ENCODE peak calls at places on chromosomes 2 and 18, in five cellular contexts. One of them, this sample, is unnamed.

GRCh38 chr18:1708006-1708405 is 803.3 kb downstream of the ADCYAP1 start:
- DNase-seq in uterus: no peak
- DNase-seq in endothelial cell of umbilical vein: no peak
- DNase-seq in IMR-90: no peak
- DNase-seq in K562: no peak
- DNase-seq in this sample: no peak

GRCh38 chr2:16279641-16280040 is 339.3 kb downstream of the MYCN start:
- DNase-seq in uterus: no peak
- DNase-seq in endothelial cell of umbilical vein: no peak
- DNase-seq in IMR-90: no peak
- DNase-seq in K562: no peak
- DNase-seq in this sample: no peak

GRCh38 chr2:96485751-96486643 is 19.2 kb downstream of the NEURL3 start:
- DNase-seq in uterus: peak
- DNase-seq in endothelial cell of umbilical vein: peak
- DNase-seq in IMR-90: peak
- DNase-seq in K562: no peak
- DNase-seq in this sample: no peak

GRCh38 chr18:45201489-45201888 is 413.8 kb upstream of the SLC14A2 start:
- DNase-seq in uterus: no peak
- DNase-seq in endothelial cell of umbilical vein: no peak
- DNase-seq in IMR-90: no peak
- DNase-seq in K562: no peak
- DNase-seq in this sample: no peak

GRCh38 chr2:98049991-98050519 is 36.9 kb upstream of the VWA3B start:
- DNase-seq in uterus: no peak
- DNase-seq in endothelial cell of umbilical vein: no peak
- DNase-seq in IMR-90: no peak
- DNase-seq in K562: no peak
- DNase-seq in this sample: no peak

GRCh38 chr2:137508739-137509384 is 455.4 kb upstream of the HNMT start:
- DNase-seq in uterus: no peak
- DNase-seq in endothelial cell of umbilical vein: no peak
- DNase-seq in IMR-90: no peak
- DNase-seq in K562: no peak
- DNase-seq in this sample: no peak

GRCh38 chr2:4588606-4589005 is 885.2 kb downstream of the DCDC2C start:
- DNase-seq in uterus: no peak
- DNase-seq in endothelial cell of umbilical vein: no peak
- DNase-seq in IMR-90: no peak
- DNase-seq in K562: no peak
- DNase-seq in this sample: no peak

GRCh38 chr2:160838691-160839090 is 321.5 kb upstream of the TANK start:
- DNase-seq in uterus: no peak
- DNase-seq in endothelial cell of umbilical vein: no peak
- DNase-seq in IMR-90: no peak
- DNase-seq in K562: no peak
- DNase-seq in this sample: no peak

GRCh38 chr18:74331404-74331803 is 15.8 kb downstream of the C18orf63 start:
- DNase-seq in uterus: no peak
- DNase-seq in endothelial cell of umbilical vein: no peak
- DNase-seq in IMR-90: peak
- DNase-seq in K562: peak
- DNase-seq in this sample: no peak

GRCh38 chr2:79935771-79936657 is 368.5 kb downstream of the LRRTM1 start:
- DNase-seq in uterus: no peak
- DNase-seq in endothelial cell of umbilical vein: peak
- DNase-seq in IMR-90: peak
- DNase-seq in K562: peak
- DNase-seq in this sample: no peak

GRCh38 chr18:73944715-73945114 is 202.9 kb downstream of the FBXO15 start:
- DNase-seq in uterus: no peak
- DNase-seq in endothelial cell of umbilical vein: no peak
- DNase-seq in IMR-90: no peak
- DNase-seq in K562: no peak
- DNase-seq in this sample: no peak

GRCh38 chr2:179297922-179298321 is 33.3 kb upstream of the SESTD1 start:
- DNase-seq in uterus: no peak
- DNase-seq in endothelial cell of umbilical vein: no peak
- DNase-seq in IMR-90: no peak
- DNase-seq in K562: no peak
- DNase-seq in this sample: no peak

GRCh38 chr2:96321230-96322103 is 3.6 kb upstream of the ITPRIPL1 start:
- DNase-seq in uterus: no peak
- DNase-seq in endothelial cell of umbilical vein: peak
- DNase-seq in IMR-90: peak
- DNase-seq in K562: peak
- DNase-seq in this sample: peak

GRCh38 chr2:168538534-168538933 is 82.5 kb downstream of the CERS6 start:
- DNase-seq in uterus: no peak
- DNase-seq in endothelial cell of umbilical vein: no peak
- DNase-seq in IMR-90: no peak
- DNase-seq in K562: no peak
- DNase-seq in this sample: no peak

GRCh38 chr2:119011162-119011909 is 69.3 kb downstream of the MARCO start:
- DNase-seq in uterus: no peak
- DNase-seq in endothelial cell of umbilical vein: peak
- DNase-seq in IMR-90: peak
- DNase-seq in K562: peak
- DNase-seq in this sample: no peak

GRCh38 chr2:193584522-193584938 is 1389.8 kb upstream of the TMEFF2 start:
- DNase-seq in uterus: no peak
- DNase-seq in endothelial cell of umbilical vein: peak
- DNase-seq in IMR-90: peak
- DNase-seq in K562: peak
- DNase-seq in this sample: peak

GRCh38 chr18:3368193-3368592 is 81.8 kb upstream of the TGIF1 start:
- DNase-seq in uterus: no peak
- DNase-seq in endothelial cell of umbilical vein: no peak
- DNase-seq in IMR-90: peak
- DNase-seq in K562: no peak
- DNase-seq in this sample: no peak

GRCh38 chr2:121128741-121129659 is 156.0 kb downstream of the TFCP2L1 start:
- DNase-seq in uterus: no peak
- DNase-seq in endothelial cell of umbilical vein: peak
- DNase-seq in IMR-90: no peak
- DNase-seq in K562: peak
- DNase-seq in this sample: no peak

GRCh38 chr2:33354981-33355380 is 121.5 kb upstream of the RASGRP3 start:
- DNase-seq in uterus: no peak
- DNase-seq in endothelial cell of umbilical vein: no peak
- DNase-seq in IMR-90: peak
- DNase-seq in K562: no peak
- DNase-seq in this sample: no peak

GRCh38 chr2:64646007-64646880 is 7.5 kb downstream of the SERTAD2 start:
- DNase-seq in uterus: peak
- DNase-seq in endothelial cell of umbilical vein: peak
- DNase-seq in IMR-90: peak
- DNase-seq in K562: no peak
- DNase-seq in this sample: peak

GRCh38 chr18:35128675-35129074 is 87.5 kb downstream of the MAPRE2 start:
- DNase-seq in uterus: no peak
- DNase-seq in endothelial cell of umbilical vein: no peak
- DNase-seq in IMR-90: no peak
- DNase-seq in K562: no peak
- DNase-seq in this sample: no peak

GRCh38 chr2:240786355-240786841 is 33.6 kb downstream of the KIF1A start:
- DNase-seq in uterus: no peak
- DNase-seq in endothelial cell of umbilical vein: no peak
- DNase-seq in IMR-90: no peak
- DNase-seq in K562: no peak
- DNase-seq in this sample: no peak

GRCh38 chr2:219387284-219388126 is at the start of gene DNPEP:
- DNase-seq in uterus: peak
- DNase-seq in endothelial cell of umbilical vein: peak
- DNase-seq in IMR-90: peak
- DNase-seq in K562: peak
- DNase-seq in this sample: peak
- TF ChIP-seq POLR2A in uterus: peak
- TF ChIP-seq POLR2A in endothelial cell of umbilical vein: peak
- TF ChIP-seq POLR2A in IMR-90: peak
- TF ChIP-seq POLR2A in K562: peak
- TF ChIP-seq POLR2A in this sample: no peak

GRCh38 chr18:9108911-9109310 is 6.4 kb downstream of the NDUFV2 start:
- DNase-seq in uterus: no peak
- DNase-seq in endothelial cell of umbilical vein: no peak
- DNase-seq in IMR-90: no peak
- DNase-seq in K562: no peak
- DNase-seq in this sample: no peak
- H3K4me3 ChIP-seq in uterus: no peak
- H3K4me3 ChIP-seq in endothelial cell of umbilical vein: no peak
- H3K4me3 ChIP-seq in IMR-90: no peak
- H3K4me3 ChIP-seq in K562: no peak
- H3K4me3 ChIP-seq in this sample: no peak

DNA sequence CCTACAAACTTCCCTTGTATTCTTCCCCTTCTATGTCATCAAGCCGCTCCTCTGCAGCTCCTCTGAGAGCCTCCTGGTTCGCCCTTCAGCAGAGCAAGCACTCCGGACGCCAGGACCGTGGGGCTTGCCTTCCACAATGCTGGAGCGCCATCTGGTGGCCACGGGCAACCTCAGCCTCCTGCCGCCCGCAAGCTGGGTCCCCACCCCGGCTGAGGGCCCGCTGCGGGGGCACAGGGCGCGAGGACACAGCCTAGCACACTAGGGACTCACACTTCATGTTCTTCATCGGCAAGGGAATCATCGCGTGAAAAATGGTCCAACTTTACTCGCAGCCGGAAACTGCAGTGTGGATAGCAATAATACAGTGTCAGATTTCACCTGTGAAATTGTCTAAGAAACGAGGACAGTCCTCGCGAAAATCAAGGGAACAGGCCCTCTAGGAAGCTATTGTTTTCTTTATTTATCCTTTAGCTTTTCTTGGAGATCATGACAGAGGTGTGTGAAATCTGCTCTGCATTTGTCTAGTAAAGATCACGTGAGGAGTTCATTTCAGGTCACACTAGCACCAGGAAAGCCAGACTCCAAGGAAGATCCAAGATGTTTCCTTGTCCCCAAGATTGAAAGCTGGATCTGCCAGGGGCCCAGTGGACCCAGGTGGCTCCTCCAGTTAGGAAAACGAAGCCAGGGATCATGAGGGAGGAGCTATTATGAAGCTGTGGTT is 5.8 kb downstream of the PRLH start:
- DNase-seq in uterus: peak
- DNase-seq in endothelial cell of umbilical vein: peak
- DNase-seq in IMR-90: peak
- DNase-seq in K562: peak
- DNase-seq in this sample: peak
- TF ChIP-seq POLR2A in uterus: peak
- TF ChIP-seq POLR2A in endothelial cell of umbilical vein: no peak
- TF ChIP-seq POLR2A in IMR-90: peak
- TF ChIP-seq POLR2A in K562: no peak
- TF ChIP-seq POLR2A in this sample: no peak

GRCh38 chr2:219553168-219553417 is 9.3 kb downstream of the TMEM198 start:
- DNase-seq in uterus: no peak
- DNase-seq in endothelial cell of umbilical vein: no peak
- DNase-seq in IMR-90: no peak
- DNase-seq in K562: no peak
- DNase-seq in this sample: no peak

GRCh38 chr2:219549619-219550018 is 5.8 kb downstream of the TMEM198 start:
- DNase-seq in uterus: no peak
- DNase-seq in endothelial cell of umbilical vein: no peak
- DNase-seq in IMR-90: no peak
- DNase-seq in K562: no peak
- DNase-seq in this sample: no peak

GRCh38 chr2:219552382-219553167 is 8.7 kb downstream of the TMEM198 start:
- DNase-seq in uterus: peak
- DNase-seq in endothelial cell of umbilical vein: peak
- DNase-seq in IMR-90: peak
- DNase-seq in K562: peak
- DNase-seq in this sample: peak

GRCh38 chr2:219551863-219552381 is 8.1 kb downstream of the TMEM198 start:
- DNase-seq in uterus: no peak
- DNase-seq in endothelial cell of umbilical vein: no peak
- DNase-seq in IMR-90: no peak
- DNase-seq in K562: no peak
- DNase-seq in this sample: no peak

GRCh38 chr2:219551412-219551811 is 7.6 kb downstream of the TMEM198 start:
- DNase-seq in uterus: peak
- DNase-seq in endothelial cell of umbilical vein: no peak
- DNase-seq in IMR-90: peak
- DNase-seq in K562: peak
- DNase-seq in this sample: no peak
- H3K4me3 ChIP-seq in uterus: peak
- H3K4me3 ChIP-seq in endothelial cell of umbilical vein: no peak
- H3K4me3 ChIP-seq in IMR-90: peak
- H3K4me3 ChIP-seq in K562: peak
- H3K4me3 ChIP-seq in this sample: no peak

GRCh38 chr2:46970334-46971288 is 55.0 kb upstream of the MCFD2 start:
- DNase-seq in uterus: no peak
- DNase-seq in endothelial cell of umbilical vein: peak
- DNase-seq in IMR-90: peak
- DNase-seq in K562: no peak
- DNase-seq in this sample: peak
- TF ChIP-seq POLR2A in uterus: peak
- TF ChIP-seq POLR2A in endothelial cell of umbilical vein: no peak
- TF ChIP-seq POLR2A in IMR-90: no peak
- TF ChIP-seq POLR2A in K562: no peak
- TF ChIP-seq POLR2A in this sample: no peak

DNA sequence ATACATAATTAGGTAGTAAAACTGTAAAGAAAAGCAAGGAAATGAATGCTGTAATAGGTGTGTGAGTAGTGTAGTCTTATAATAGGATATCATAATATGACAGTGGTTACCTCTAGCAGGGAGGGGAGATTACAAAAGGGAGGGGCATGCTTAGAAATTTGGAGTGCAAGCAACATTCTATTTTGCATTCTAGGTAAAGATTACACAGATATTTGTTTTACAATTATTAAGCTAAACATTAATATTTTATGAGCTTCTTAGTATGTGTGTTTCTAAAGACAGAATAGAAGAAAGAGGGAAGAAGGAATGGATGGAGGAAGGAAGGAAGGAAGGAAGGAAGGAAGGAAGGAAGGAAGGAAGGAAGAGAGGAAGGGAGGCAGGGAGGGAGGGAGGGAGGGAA is 177.9 kb downstream of the PAX3 start:
- DNase-seq in uterus: no peak
- DNase-seq in endothelial cell of umbilical vein: no peak
- DNase-seq in IMR-90: no peak
- DNase-seq in K562: no peak
- DNase-seq in this sample: no peak
- H3K4me3 ChIP-seq in uterus: no peak
- H3K4me3 ChIP-seq in endothelial cell of umbilical vein: no peak
- H3K4me3 ChIP-seq in IMR-90: no peak
- H3K4me3 ChIP-seq in K562: no peak
- H3K4me3 ChIP-seq in this sample: no peak

This sample was measured in lower leg skin.